ENCODE peak calls at places on chromosomes 11 and 22, in five cellular contexts. B is H1, V is SK-N-SH, L is K562, I is GM12892. Y is an unnamed sample.

GRCh38 chr11:81647374-81647773 is 1086.3 kb downstream of the FAM181B start:
- DNase-seq in B (no peak), V (no peak), L (no peak), I (no peak), Y (no peak)

GRCh38 chr11:123584186-123584585 is 70.2 kb downstream of the SCN3B start:
- DNase-seq in B (no peak), V (no peak), L (no peak), I (peak), Y (no peak)

GRCh38 chr11:61828629-61829407 is 718 bp downstream of the FADS2 start:
- DNase-seq in B (no peak), V (peak), L (no peak), I (peak), Y (peak)

GRCh38 chr11:47412152-47412746 is 3.9 kb downstream of the SLC39A13 start:
- DNase-seq in B (no peak), V (peak), L (peak), I (peak), Y (no peak)

GRCh38 chr11:57458410-57459111 is 1.8 kb upstream of the RTN4RL2 start:
- DNase-seq in B (no peak), V (peak), L (peak), I (no peak), Y (no peak)

GRCh38 chr11:68993546-68993945 is 12.8 kb upstream of the MRGPRD start:
- DNase-seq in B (no peak), V (no peak), L (no peak), I (no peak), Y (no peak)

GRCh38 chr11:14413307-14414072 is 54.5 kb upstream of the RRAS2 start:
- DNase-seq in B (peak), V (no peak), L (peak), I (no peak), Y (no peak)

GRCh38 chr11:9267680-9268079 is 2.5 kb upstream of the DENND5A start:
- DNase-seq in B (no peak), V (no peak), L (no peak), I (no peak), Y (no peak)

GRCh38 chr22:46432164-46433068 is 96.9 kb downstream of the TRMU start:
- DNase-seq in B (no peak), V (no peak), L (no peak), I (no peak), Y (peak)

DNA sequence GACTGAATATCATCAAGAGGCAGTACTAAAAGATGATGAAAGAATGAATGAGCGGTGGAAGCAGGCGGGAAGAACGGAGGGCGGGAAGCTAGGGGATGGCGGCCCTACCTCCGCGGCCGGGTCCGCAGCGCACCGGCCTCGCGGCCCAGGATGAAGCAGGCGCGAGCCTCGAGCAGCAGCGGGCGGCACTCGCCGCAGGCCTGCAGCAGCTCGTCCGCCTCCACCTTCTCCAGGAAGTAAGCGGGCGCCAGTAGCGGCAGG is 3.4 kb downstream of the KLHL35 start:
- DNase-seq in B (no peak), V (no peak), L (no peak), I (no peak), Y (no peak)
- TF ChIP-seq POLR2AphosphoS5 in B (no peak), V (no peak), L (no peak), I (no peak), Y (no peak)

GRCh38 chr11:4063348-4063747 is 31.3 kb upstream of the RRM1 start:
- DNase-seq in B (no peak), V (no peak), L (no peak), I (no peak), Y (no peak)
- TF ChIP-seq TAF1 in B (no peak), V (no peak), L (no peak), I (no peak), Y (no peak)

GRCh38 chr11:92717240-92717639 is 252.2 kb upstream of the MTNR1B start:
- DNase-seq in B (no peak), V (no peak), L (no peak), I (no peak), Y (no peak)
- TF ChIP-seq POLR2AphosphoS5 in B (no peak), V (no peak), L (no peak), I (no peak), Y (no peak)

DNA sequence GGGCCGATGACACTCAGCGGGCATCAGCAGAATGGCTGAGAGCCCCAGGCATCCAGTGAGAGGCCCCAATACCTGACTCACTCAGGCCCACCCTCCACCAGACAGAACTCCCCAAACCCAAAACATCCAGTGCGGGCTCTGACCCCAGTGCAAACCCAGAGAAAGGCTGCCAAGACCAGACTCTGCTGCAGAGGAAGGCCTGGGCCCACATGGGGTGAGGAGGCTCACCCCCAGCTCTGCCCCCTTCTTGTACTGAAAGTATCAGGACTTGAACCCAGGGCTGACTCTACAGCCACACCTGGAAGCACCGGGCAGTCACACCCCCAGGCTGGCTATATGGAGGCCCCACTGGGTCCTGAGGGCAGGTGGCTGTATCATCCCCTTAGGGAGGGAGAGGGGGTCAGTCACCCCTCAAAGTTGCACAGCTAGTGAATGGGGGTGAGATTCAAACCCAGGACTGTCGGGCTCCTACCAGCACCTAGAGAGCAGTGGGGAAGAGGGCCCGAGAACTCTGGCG is 49.3 kb downstream of the IGLL1 start:
- DNase-seq in B (no peak), V (no peak), L (no peak), I (no peak), Y (no peak)
- TF ChIP-seq TAF1 in B (no peak), V (no peak), L (no peak), I (no peak), Y (no peak)

GRCh38 chr22:36285017-36285416 is 32.1 kb downstream of the APOL1 start:
- DNase-seq in B (no peak), V (no peak), L (no peak), I (no peak), Y (no peak)

GRCh38 chr22:36285545-36285944 is 32.6 kb downstream of the APOL1 start:
- DNase-seq in B (no peak), V (peak), L (no peak), I (no peak), Y (no peak)

GRCh38 chr22:36287881-36288515 is 35.1 kb downstream of the APOL1 start:
- DNase-seq in B (no peak), V (no peak), L (no peak), I (no peak), Y (no peak)

GRCh38 chr22:36284171-36284571 is 31.2 kb downstream of the APOL1 start:
- DNase-seq in B (no peak), V (peak), L (no peak), I (no peak), Y (no peak)

DNA sequence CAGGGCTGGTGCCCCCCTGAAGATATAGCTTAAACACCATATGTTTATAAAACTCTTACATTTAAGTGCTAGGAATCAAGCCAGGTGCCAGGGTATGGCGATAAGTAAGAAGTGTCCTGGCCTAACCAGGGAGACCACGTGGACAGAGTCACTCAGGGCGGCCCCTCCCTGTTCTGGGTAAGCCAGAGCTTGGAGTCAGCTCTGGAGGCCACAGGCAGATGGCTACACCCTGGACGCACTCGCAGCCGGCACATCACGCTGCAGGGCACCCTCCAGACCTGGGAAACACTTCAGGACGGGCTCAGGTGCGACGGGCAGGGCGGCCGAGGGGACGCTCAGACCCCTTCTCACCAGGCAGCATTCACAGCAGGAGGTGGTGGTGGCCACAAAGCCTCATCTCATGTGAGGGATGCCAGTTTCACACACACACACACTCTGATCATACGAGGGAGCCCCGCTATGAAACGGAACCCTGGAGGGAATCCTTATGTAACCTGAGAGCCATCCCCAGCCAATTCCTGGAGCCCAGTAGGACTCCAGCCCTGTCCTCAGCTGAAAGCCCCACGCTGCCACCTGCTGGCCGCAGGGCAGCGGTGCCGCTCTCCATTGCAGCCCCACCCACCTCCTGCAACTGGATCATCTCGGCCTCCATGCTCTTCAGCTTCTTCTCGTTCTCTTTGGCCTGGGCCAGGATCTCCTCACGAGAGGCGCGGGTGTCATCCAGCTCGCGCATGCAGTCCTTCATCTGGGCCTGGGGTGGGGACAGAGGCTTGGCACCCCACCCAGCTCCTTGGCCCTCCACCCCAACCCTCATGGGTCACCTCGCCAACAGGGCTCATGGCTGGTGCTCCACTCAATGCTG is 33.4 kb downstream of the APOL1 start:
- DNase-seq in B (peak), V (peak), L (peak), I (peak), Y (peak)
- TF ChIP-seq POLR2AphosphoS5 in B (peak), V (no peak), L (no peak), I (no peak), Y (no peak)

GRCh38 chr11:35375332-35376125 is 43.8 kb downstream of the SLC1A2 start:
- DNase-seq in B (no peak), V (no peak), L (no peak), I (no peak), Y (no peak)

GRCh38 chr11:35376613-35377012 is 42.7 kb downstream of the SLC1A2 start:
- DNase-seq in B (no peak), V (peak), L (no peak), I (no peak), Y (no peak)

GRCh38 chr11:35373284-35373933 is 45.9 kb downstream of the SLC1A2 start:
- DNase-seq in B (no peak), V (peak), L (no peak), I (no peak), Y (no peak)

GRCh38 chr11:35380603-35381002 is 38.8 kb downstream of the SLC1A2 start:
- DNase-seq in B (no peak), V (no peak), L (no peak), I (no peak), Y (no peak)

GRCh38 chr11:35377262-35377661 is 42.1 kb downstream of the SLC1A2 start:
- DNase-seq in B (no peak), V (peak), L (no peak), I (no peak), Y (no peak)
- TF ChIP-seq TAF1 in B (no peak), V (no peak), L (no peak), I (no peak), Y (no peak)

DNA sequence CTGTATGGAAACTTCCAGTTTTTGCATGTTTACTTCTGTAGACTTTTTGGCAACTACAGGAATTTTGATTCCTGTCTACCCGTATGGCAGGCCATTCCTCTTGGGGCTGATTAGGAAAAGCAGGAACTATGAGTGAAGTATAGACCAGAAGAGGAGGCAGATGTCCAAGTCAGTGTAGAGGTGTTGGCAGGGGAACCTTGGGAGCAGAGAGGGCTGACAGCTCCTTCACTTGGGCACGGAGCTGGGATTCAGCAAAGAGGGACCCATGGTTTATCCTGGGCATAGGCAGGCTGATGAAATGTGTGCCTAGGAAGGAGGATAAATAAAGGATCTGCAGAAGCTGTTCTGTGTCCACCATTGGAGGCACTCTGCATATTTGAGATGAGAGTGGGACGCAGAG is 33.1 kb downstream of the TREH start:
- DNase-seq in B (no peak), V (no peak), L (no peak), I (no peak), Y (no peak)
- TF ChIP-seq POLR2AphosphoS5 in B (no peak), V (no peak), L (no peak), I (no peak), Y (no peak)

GRCh38 chr11:116613201-116613910 is 159.4 kb downstream of the BUD13 start:
- DNase-seq in B (no peak), V (no peak), L (no peak), I (no peak), Y (no peak)
- TF ChIP-seq TAF1 in B (no peak), V (no peak), L (no peak), I (no peak), Y (no peak)

GRCh38 chr11:121451982-121452608 is at the start of gene SORL1:
- DNase-seq in B (peak), V (peak), L (peak), I (peak), Y (peak)
- TF ChIP-seq POLR2AphosphoS5 in B (peak), V (peak), L (no peak), I (peak), Y (peak)